ENCODE peak calls at places on chromosomes 5 and 9, in seven cellular contexts. E is Calu3, P is fibroblast of mammary gland, F is right atrium auricular region, Y is endothelial cell, O is spleen, N is natural killer cell. C is an unnamed sample.

GRCh38 chr5:134063421-134063820 is 51.1 kb upstream of the TCF7 start:
- DNase-seq in E (no peak), N (no peak), Y (no peak), F (no peak), P (no peak), O (peak), C (no peak)

GRCh38 chr5:169512385-169512784 is 71.2 kb upstream of the SPDL1 start:
- DNase-seq in O (no peak), Y (no peak), P (no peak), F (no peak), E (no peak), N (no peak), C (no peak)

GRCh38 chr5:108619815-108620214 is 127.9 kb upstream of the FER start:
- DNase-seq in N (no peak), Y (no peak), E (no peak), F (no peak), P (no peak), O (no peak), C (no peak)

GRCh38 chr5:3417376-3417943 is 178.2 kb upstream of the IRX1 start:
- DNase-seq in P (no peak), N (no peak), O (no peak), E (no peak), F (no peak), Y (peak), C (no peak)

GRCh38 chr5:119031905-119032304 is 39.0 kb upstream of the DMXL1 start:
- DNase-seq in E (no peak), Y (no peak), N (no peak), F (no peak), O (no peak), P (peak), C (no peak)

GRCh38 chr5:74863726-74864125 is 2.5 kb downstream of the FAM169A start:
- DNase-seq in E (no peak), Y (no peak), O (no peak), N (no peak), F (no peak), P (no peak), C (no peak)

GRCh38 chr9:109277451-109277850 is 43.4 kb downstream of the EPB41L4B start:
- DNase-seq in Y (no peak), F (no peak), E (no peak), O (no peak), N (no peak), P (no peak), C (no peak)

GRCh38 chr5:1388383-1388967 is 43.6 kb upstream of the CLPTM1L start:
- DNase-seq in E (no peak), O (no peak), N (no peak), Y (no peak), F (no peak), P (no peak), C (no peak)

GRCh38 chr5:83095973-83096539 is 18.7 kb downstream of the XRCC4 start:
- DNase-seq in O (no peak), Y (no peak), E (peak), F (no peak), N (no peak), P (peak), C (no peak)

GRCh38 chr5:104540448-104540847 is 977.9 kb upstream of the NUDT12 start:
- DNase-seq in E (peak), N (no peak), P (peak), Y (no peak), F (no peak), O (no peak), C (no peak)

GRCh38 chr5:8944005-8944404 is 601.9 kb downstream of the SEMA5A start:
- DNase-seq in O (no peak), F (no peak), N (no peak), E (no peak), P (peak), Y (no peak), C (no peak)

GRCh38 chr9:22986556-22986955 is 539.9 kb downstream of the DMRTA1 start:
- DNase-seq in N (no peak), Y (no peak), E (no peak), P (peak), O (no peak), F (no peak), C (no peak)

GRCh38 chr9:135244271-135244691 is 156.8 kb downstream of the OLFM1 start:
- DNase-seq in N (no peak), E (no peak), Y (no peak), P (no peak), F (no peak), O (peak), C (no peak)

GRCh38 chr9:107251756-107252322 is 31.2 kb upstream of the RAD23B start:
- DNase-seq in Y (no peak), P (peak), E (no peak), O (no peak), F (peak), N (no peak), C (no peak)

GRCh38 chr5:136766456-136766855 is 401.1 kb upstream of the TRPC7 start:
- DNase-seq in E (no peak), N (no peak), O (no peak), P (no peak), F (no peak), Y (no peak), C (no peak)

GRCh38 chr5:82068723-82069122 is 96.9 kb downstream of the ATG10 start:
- DNase-seq in P (no peak), Y (no peak), E (no peak), F (no peak), N (no peak), O (no peak), C (no peak)

GRCh38 chr5:32543291-32543690 is 42.1 kb upstream of the SUB1 start:
- DNase-seq in E (no peak), N (no peak), F (no peak), Y (no peak), O (no peak), P (no peak), C (no peak)

GRCh38 chr5:159337291-159337974 is 7.1 kb upstream of the IL12B start:
- DNase-seq in E (no peak), F (no peak), O (no peak), Y (no peak), N (no peak), P (peak), C (no peak)

GRCh38 chr5:73501406-73501805 is 3.2 kb downstream of the BTF3 start:
- DNase-seq in O (no peak), Y (no peak), F (no peak), P (no peak), N (no peak), E (no peak), C (no peak)

GRCh38 chr5:15797116-15797515 is 297.1 kb downstream of the FBXL7 start:
- DNase-seq in P (no peak), F (no peak), N (no peak), O (no peak), E (no peak), Y (no peak), C (no peak)

GRCh38 chr5:59117320-59117719 is 534.4 kb downstream of the RAB3C start:
- DNase-seq in F (no peak), O (no peak), Y (no peak), N (no peak), P (no peak), E (no peak), C (no peak)

GRCh38 chr5:150307617-150308426 is 5.1 kb upstream of the ARSI start:
- DNase-seq in E (peak), F (no peak), O (no peak), N (no peak), Y (no peak), P (no peak), C (no peak)

GRCh38 chr5:161966544-161966943 is 101.0 kb upstream of the GABRG2 start:
- DNase-seq in O (no peak), Y (peak), P (peak), N (no peak), F (no peak), E (no peak), C (no peak)

GRCh38 chr5:9546973-9547947 is 1.4 kb upstream of the SEMA5A start:
- DNase-seq in Y (peak), N (no peak), E (no peak), P (peak), F (no peak), O (no peak), C (no peak)

GRCh38 chr5:152113401-152113800 is 188.8 kb upstream of the GLRA1 start:
- DNase-seq in N (no peak), Y (no peak), O (no peak), E (no peak), F (no peak), P (no peak), C (no peak)

GRCh38 chr5:140556438-140556837 is 835 bp downstream of the SRA1 start:
- DNase-seq in P (peak), O (no peak), Y (no peak), N (no peak), F (no peak), E (no peak), C (no peak)

GRCh38 chr9:79408200-79408599 is 163.6 kb upstream of the TLE4 start:
- DNase-seq in F (no peak), P (no peak), E (no peak), N (no peak), O (no peak), Y (no peak), C (no peak)

GRCh38 chr5:178545156-178545555 is 45.0 kb downstream of the COL23A1 start:
- DNase-seq in P (no peak), E (no peak), O (peak), F (no peak), N (no peak), Y (no peak), C (no peak)

GRCh38 chr5:68419637-68420452 is 204.3 kb downstream of the PIK3R1 start:
- DNase-seq in O (no peak), N (no peak), P (peak), F (no peak), E (no peak), Y (no peak), C (no peak)

GRCh38 chr5:111810087-111810486 is 53.1 kb upstream of the NREP start:
- DNase-seq in E (no peak), F (no peak), Y (no peak), O (no peak), N (no peak), P (peak), C (no peak)

GRCh38 chr5:59591162-59591561 is 302.4 kb downstream of the PDE4D start:
- DNase-seq in F (no peak), P (no peak), O (no peak), E (no peak), N (no peak), Y (no peak), C (no peak)

GRCh38 chr5:1732955-1733354 is 66.7 kb downstream of the MRPL36 start:
- DNase-seq in O (peak), Y (peak), N (peak), F (no peak), P (no peak), E (no peak), C (no peak)

GRCh38 chr9:128339761-128340690 is at the start of gene SLC27A4:
- DNase-seq in N (peak), F (no peak), O (peak), Y (peak), P (peak), E (peak), C (peak)

GRCh38 chr5:108255468-108255867 is 126.4 kb downstream of the FBXL17 start:
- DNase-seq in P (no peak), F (no peak), E (no peak), N (no peak), Y (no peak), O (no peak), C (no peak)

GRCh38 chr5:181221792-181222629 is 1.1 kb upstream of the TRIM41 start:
- DNase-seq in F (peak), Y (peak), E (peak), P (peak), O (peak), N (peak), C (peak)

GRCh38 chr9:33818832-33819500 is 2.0 kb downstream of the UBE2R2 start:
- DNase-seq in Y (no peak), E (no peak), O (no peak), P (peak), F (no peak), N (no peak), C (no peak)

GRCh38 chr9:98570663-98571440 is 137.9 kb downstream of the GABBR2 start:
- DNase-seq in F (peak), Y (no peak), O (peak), E (no peak), N (no peak), P (no peak), C (no peak)

GRCh38 chr5:1292846-1293415 is 1.9 kb downstream of the TERT start:
- DNase-seq in O (peak), Y (no peak), E (no peak), N (peak), F (no peak), P (no peak), C (peak)

DNA sequence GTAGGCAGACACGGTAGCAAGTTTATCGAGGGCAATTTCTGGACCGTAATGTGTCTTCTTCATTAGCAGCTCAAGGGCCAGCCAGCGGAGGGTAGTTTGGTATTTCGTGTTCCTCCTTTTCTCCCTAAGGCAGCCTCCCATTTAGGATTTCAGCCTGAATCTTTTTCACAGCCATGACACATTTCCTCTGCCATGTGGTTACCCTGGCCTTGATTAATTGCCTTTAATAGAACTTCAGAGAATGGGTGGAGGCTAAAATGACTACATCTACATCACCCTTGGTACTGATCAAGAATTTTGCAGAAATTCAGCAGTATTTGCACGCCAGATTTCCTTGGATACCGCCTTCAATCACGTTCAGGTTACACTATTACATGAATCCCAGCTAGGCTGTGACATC is 58.0 kb downstream of the ADAMTS16 start:
- DNase-seq in O (no peak), Y (no peak), F (no peak), E (no peak), N (no peak), P (peak), C (no peak)
- TF ChIP-seq CTCF in O (no peak), Y (no peak), F (no peak), E (no peak), N (no peak), P (no peak), C (no peak)

DNA sequence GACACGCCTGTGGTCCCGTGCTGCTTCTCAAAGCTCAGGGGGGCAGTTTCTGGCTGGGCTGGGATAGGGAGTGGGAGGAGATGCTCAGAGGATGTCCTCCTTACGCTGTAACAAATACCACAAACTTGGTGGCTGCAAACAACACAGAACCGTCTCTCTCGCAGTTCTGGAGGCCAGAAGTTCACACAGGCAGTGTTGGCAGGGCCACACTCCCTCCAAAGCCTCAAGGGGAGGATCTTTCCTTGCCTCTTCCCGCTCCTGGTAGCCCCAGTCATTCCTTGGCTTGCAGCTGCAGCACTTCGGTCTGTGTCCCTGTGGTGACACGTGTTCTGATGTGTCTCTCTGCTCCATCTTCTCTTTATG is 10.4 kb upstream of the ORM1 start:
- DNase-seq in F (no peak), P (no peak), N (no peak), Y (no peak), O (peak), E (no peak), C (no peak)
- TF ChIP-seq CTCF in F (no peak), P (no peak), N (no peak), Y (no peak), O (no peak), E (no peak), C (no peak)

GRCh38 chr5:172873513-172873912 is 39.5 kb downstream of the ERGIC1 start:
- DNase-seq in F (no peak), N (no peak), O (no peak), E (no peak), Y (no peak), P (no peak), C (no peak)
- TF ChIP-seq CTCF in F (no peak), N (no peak), O (no peak), E (no peak), Y (no peak), P (no peak), C (no peak)

GRCh38 chr5:146622391-146622790 is 106.4 kb upstream of the GPR151 start:
- DNase-seq in E (no peak), O (no peak), P (no peak), N (no peak), F (no peak), Y (no peak), C (no peak)
- TF ChIP-seq CTCF in E (peak), O (no peak), P (peak), N (no peak), F (no peak), Y (peak), C (no peak)

GRCh38 chr9:88559661-88560060 is 24.7 kb downstream of the NXNL2 start:
- DNase-seq in F (no peak), Y (no peak), P (no peak), O (no peak), N (no peak), E (no peak), C (no peak)
- TF ChIP-seq CTCF in F (no peak), Y (no peak), P (peak), O (no peak), N (no peak), E (no peak), C (no peak)

GRCh38 chr9:114417511-114417910 is 29.7 kb upstream of the AKNA start:
- DNase-seq in Y (no peak), P (peak), N (no peak), E (no peak), O (no peak), F (no peak), C (no peak)
- TF ChIP-seq CTCF in Y (no peak), P (peak), N (no peak), E (no peak), O (no peak), F (no peak), C (no peak)

DNA sequence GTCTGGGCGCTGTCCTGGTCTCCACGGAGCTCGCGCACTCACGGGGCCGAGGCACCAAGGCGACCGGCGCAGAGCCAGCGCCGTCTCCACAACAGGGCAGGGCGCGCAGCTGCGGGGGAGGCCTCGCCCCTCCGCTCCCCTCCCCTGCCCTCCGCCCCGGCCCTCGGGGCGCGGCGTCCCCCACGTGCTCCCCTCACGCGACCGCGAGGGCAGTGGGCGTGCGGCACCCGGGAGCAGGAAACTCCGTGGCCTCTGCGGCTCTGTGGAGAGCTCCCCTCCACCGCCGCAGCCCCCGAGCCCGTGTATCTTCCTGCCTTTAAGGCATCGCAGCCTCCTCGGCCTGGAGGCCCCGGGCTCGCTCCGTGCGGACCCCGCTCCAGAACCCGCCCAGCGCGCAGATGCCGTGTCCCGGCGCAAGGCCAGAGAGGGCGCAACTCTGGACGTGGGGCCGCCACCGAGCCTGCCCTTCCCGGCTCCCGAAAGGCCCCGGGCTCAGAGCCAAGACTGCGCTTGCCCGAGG is 706 bp upstream of the TUBB4B start:
- DNase-seq in N (no peak), Y (peak), P (peak), E (no peak), O (no peak), F (peak), C (no peak)
- TF ChIP-seq CTCF in N (no peak), Y (no peak), P (no peak), E (no peak), O (no peak), F (no peak), C (no peak)

GRCh38 chr5:114319821-114320220 is 42.0 kb upstream of the KCNN2 start:
- DNase-seq in O (no peak), F (no peak), E (no peak), Y (no peak), N (no peak), P (peak), C (no peak)

GRCh38 chr5:114317751-114318150 is 44.1 kb upstream of the KCNN2 start:
- DNase-seq in E (no peak), O (no peak), Y (no peak), F (no peak), P (no peak), N (no peak), C (no peak)

GRCh38 chr5:114319236-114319635 is 42.6 kb upstream of the KCNN2 start:
- DNase-seq in F (no peak), N (no peak), P (no peak), O (no peak), Y (no peak), E (no peak), C (no peak)

GRCh38 chr5:114314061-114314460 is 47.8 kb upstream of the KCNN2 start:
- DNase-seq in N (no peak), Y (no peak), P (no peak), O (no peak), E (no peak), F (no peak), C (no peak)

DNA sequence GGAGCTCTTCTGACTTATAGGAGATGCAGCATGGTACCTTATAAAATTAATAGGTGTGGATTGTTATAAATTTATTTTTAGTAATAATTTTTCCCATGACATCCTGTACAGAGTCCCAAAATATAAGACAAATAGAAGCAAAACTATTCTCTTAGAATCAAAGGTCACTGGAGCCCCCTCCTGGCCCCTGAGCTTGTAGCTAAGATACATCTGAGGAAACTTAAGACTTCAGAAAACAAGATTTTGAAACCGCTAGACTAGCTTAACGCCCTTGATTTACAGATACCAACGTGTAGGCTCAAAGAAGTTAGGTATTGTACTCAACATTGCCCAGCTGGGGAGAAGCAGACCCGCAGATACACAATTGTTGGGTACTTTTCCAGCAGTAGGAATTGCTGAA is 45.7 kb upstream of the KCNN2 start:
- DNase-seq in Y (no peak), F (no peak), O (no peak), N (no peak), E (no peak), P (no peak), C (no peak)
- TF ChIP-seq CTCF in Y (no peak), F (no peak), O (no peak), N (no peak), E (no peak), P (no peak), C (no peak)

GRCh38 chr5:174735498-174736350 is 11.3 kb downstream of the MSX2 start:
- DNase-seq in P (no peak), E (peak), O (no peak), F (no peak), N (no peak), Y (no peak), C (no peak)
- TF ChIP-seq CTCF in P (peak), E (peak), O (no peak), F (no peak), N (no peak), Y (peak), C (no peak)

C was measured in activated B cell treated with CpG ODN at 0.5 μM for 24 hours.